ENCODE peak calls at places on chromosomes 1 and 21, in eight cellular contexts. One of them, this sample, is unnamed.

GRCh38 chr1:8302181-8302681 is 15.7 kb upstream of the SLC45A1 start:
- DNase-seq in body of pancreas: no peak
- DNase-seq in DND-41: no peak
- DNase-seq in neural progenitor cell: peak; percentile 34
- DNase-seq in mammary epithelial cell: no peak
- DNase-seq in fibroblast of the aortic adventitia: no peak
- DNase-seq in endothelial cell of umbilical vein: no peak
- DNase-seq in PC-3: no peak
- DNase-seq in this sample: no peak

GRCh38 chr1:178055779-178056471 is 38.0 kb upstream of the RASAL2 start:
- DNase-seq in DND-41: no peak
- DNase-seq in mammary epithelial cell: no peak
- DNase-seq in body of pancreas: no peak
- DNase-seq in PC-3: peak; percentile 54
- DNase-seq in endothelial cell of umbilical vein: no peak
- DNase-seq in fibroblast of the aortic adventitia: no peak
- DNase-seq in neural progenitor cell: peak; percentile 45
- DNase-seq in this sample: no peak

GRCh38 chr21:44931137-44931500 is 8.7 kb upstream of the SLX9 start:
- DNase-seq in endothelial cell of umbilical vein: no peak
- DNase-seq in body of pancreas: peak; percentile 32
- DNase-seq in fibroblast of the aortic adventitia: peak; percentile 64
- DNase-seq in DND-41: peak; percentile 88
- DNase-seq in neural progenitor cell: no peak
- DNase-seq in PC-3: peak; percentile 77
- DNase-seq in mammary epithelial cell: no peak
- DNase-seq in this sample: peak; percentile 64

GRCh38 chr1:225813250-225813964 is 3.5 kb downstream of the EPHX1 start:
- DNase-seq in mammary epithelial cell: no peak
- DNase-seq in neural progenitor cell: peak; percentile 37
- DNase-seq in PC-3: peak; percentile 20
- DNase-seq in endothelial cell of umbilical vein: peak; percentile 25
- DNase-seq in body of pancreas: peak; percentile 78
- DNase-seq in fibroblast of the aortic adventitia: peak; percentile 90
- DNase-seq in DND-41: no peak
- DNase-seq in this sample: peak; percentile 70

GRCh38 chr1:68174173-68175113 is 57.9 kb downstream of the WLS start:
- DNase-seq in body of pancreas: peak; percentile 83
- DNase-seq in PC-3: peak; percentile 85
- DNase-seq in DND-41: no peak
- DNase-seq in fibroblast of the aortic adventitia: peak; percentile 98
- DNase-seq in neural progenitor cell: peak; percentile 79
- DNase-seq in endothelial cell of umbilical vein: peak; percentile 98
- DNase-seq in mammary epithelial cell: peak; percentile 93
- DNase-seq in this sample: peak; percentile 96

GRCh38 chr1:183640193-183640592 is 4.6 kb upstream of the ARPC5 start:
- DNase-seq in endothelial cell of umbilical vein: no peak
- DNase-seq in body of pancreas: no peak
- DNase-seq in neural progenitor cell: no peak
- DNase-seq in DND-41: no peak
- DNase-seq in PC-3: no peak
- DNase-seq in fibroblast of the aortic adventitia: no peak
- DNase-seq in mammary epithelial cell: no peak
- DNase-seq in this sample: no peak

GRCh38 chr1:60994369-60994768 is 88.0 kb upstream of the NFIA start:
- DNase-seq in endothelial cell of umbilical vein: no peak
- DNase-seq in fibroblast of the aortic adventitia: no peak
- DNase-seq in body of pancreas: no peak
- DNase-seq in neural progenitor cell: no peak
- DNase-seq in PC-3: no peak
- DNase-seq in mammary epithelial cell: no peak
- DNase-seq in DND-41: no peak
- DNase-seq in this sample: no peak

GRCh38 chr21:33908760-33909159 is 6.8 kb downstream of the ATP5PO start:
- DNase-seq in neural progenitor cell: no peak
- DNase-seq in body of pancreas: no peak
- DNase-seq in mammary epithelial cell: no peak
- DNase-seq in PC-3: no peak
- DNase-seq in endothelial cell of umbilical vein: no peak
- DNase-seq in DND-41: no peak
- DNase-seq in fibroblast of the aortic adventitia: no peak
- DNase-seq in this sample: no peak

GRCh38 chr1:1170891-1171550 is 2.7 kb upstream of the TTLL10 start:
- DNase-seq in body of pancreas: no peak
- DNase-seq in fibroblast of the aortic adventitia: no peak
- DNase-seq in PC-3: no peak
- DNase-seq in endothelial cell of umbilical vein: no peak
- DNase-seq in mammary epithelial cell: no peak
- DNase-seq in DND-41: no peak
- DNase-seq in neural progenitor cell: peak; percentile 5
- DNase-seq in this sample: no peak

GRCh38 chr21:27134513-27134912 is 167.6 kb upstream of the ADAMTS5 start:
- DNase-seq in neural progenitor cell: no peak
- DNase-seq in PC-3: no peak
- DNase-seq in mammary epithelial cell: peak; percentile 2
- DNase-seq in endothelial cell of umbilical vein: no peak
- DNase-seq in body of pancreas: no peak
- DNase-seq in fibroblast of the aortic adventitia: no peak
- DNase-seq in DND-41: peak; percentile 6
- DNase-seq in this sample: peak; percentile 4

GRCh38 chr1:218304281-218305039 is 19.4 kb downstream of the RRP15 start:
- DNase-seq in mammary epithelial cell: peak; percentile 5
- DNase-seq in neural progenitor cell: peak; percentile 32
- DNase-seq in body of pancreas: no peak
- DNase-seq in endothelial cell of umbilical vein: no peak
- DNase-seq in DND-41: no peak
- DNase-seq in fibroblast of the aortic adventitia: peak; percentile 29
- DNase-seq in PC-3: no peak
- DNase-seq in this sample: peak; percentile 49

GRCh38 chr1:13930151-13930550 is 230.2 kb downstream of the PRDM2 start:
- DNase-seq in neural progenitor cell: peak; percentile 21
- DNase-seq in DND-41: peak; percentile 47
- DNase-seq in mammary epithelial cell: no peak
- DNase-seq in endothelial cell of umbilical vein: no peak
- DNase-seq in PC-3: peak; percentile 27
- DNase-seq in body of pancreas: peak; percentile 4
- DNase-seq in fibroblast of the aortic adventitia: no peak
- DNase-seq in this sample: peak; percentile 8

GRCh38 chr1:231557898-231558710 is 29.6 kb downstream of the TSNAX start:
- DNase-seq in mammary epithelial cell: no peak
- DNase-seq in body of pancreas: no peak
- DNase-seq in neural progenitor cell: no peak
- DNase-seq in fibroblast of the aortic adventitia: peak; percentile 8
- DNase-seq in DND-41: no peak
- DNase-seq in PC-3: peak; percentile 22
- DNase-seq in endothelial cell of umbilical vein: peak; percentile 26
- DNase-seq in this sample: peak; percentile 14

GRCh38 chr1:203103201-203103600 is 17.4 kb upstream of the MYOG start:
- DNase-seq in body of pancreas: no peak
- DNase-seq in fibroblast of the aortic adventitia: no peak
- DNase-seq in neural progenitor cell: no peak
- DNase-seq in DND-41: no peak
- DNase-seq in endothelial cell of umbilical vein: no peak
- DNase-seq in PC-3: no peak
- DNase-seq in mammary epithelial cell: no peak
- DNase-seq in this sample: no peak

GRCh38 chr1:1013922-1014617 is 773 bp downstream of the ISG15 start:
- DNase-seq in mammary epithelial cell: no peak
- DNase-seq in fibroblast of the aortic adventitia: no peak
- DNase-seq in DND-41: peak; percentile 86
- DNase-seq in body of pancreas: peak; percentile 8
- DNase-seq in endothelial cell of umbilical vein: no peak
- DNase-seq in neural progenitor cell: peak; percentile 62
- DNase-seq in PC-3: peak; percentile 69
- DNase-seq in this sample: no peak

GRCh38 chr1:182054698-182055326 is 6.7 kb downstream of the ZNF648 start:
- DNase-seq in neural progenitor cell: peak; percentile 87
- DNase-seq in PC-3: peak; percentile 59
- DNase-seq in endothelial cell of umbilical vein: peak; percentile 15
- DNase-seq in mammary epithelial cell: peak; percentile 38
- DNase-seq in fibroblast of the aortic adventitia: peak; percentile 9
- DNase-seq in DND-41: peak; percentile 68
- DNase-seq in body of pancreas: peak; percentile 50
- DNase-seq in this sample: no peak

GRCh38 chr1:25167269-25168192 is 64.8 kb downstream of the SYF2 start:
- DNase-seq in body of pancreas: peak; percentile 5
- DNase-seq in mammary epithelial cell: peak; percentile 89
- DNase-seq in endothelial cell of umbilical vein: no peak
- DNase-seq in fibroblast of the aortic adventitia: no peak
- DNase-seq in DND-41: peak; percentile 42
- DNase-seq in neural progenitor cell: no peak
- DNase-seq in PC-3: peak; percentile 64
- DNase-seq in this sample: no peak

GRCh38 chr1:109815809-109816791 is 52.4 kb upstream of the EPS8L3 start:
- DNase-seq in neural progenitor cell: no peak
- DNase-seq in DND-41: peak; percentile 40
- DNase-seq in body of pancreas: peak; percentile 50
- DNase-seq in mammary epithelial cell: no peak
- DNase-seq in PC-3: no peak
- DNase-seq in fibroblast of the aortic adventitia: peak; percentile 75
- DNase-seq in endothelial cell of umbilical vein: no peak
- DNase-seq in this sample: no peak

GRCh38 chr1:110673197-110673701 is 1.5 kb downstream of the KCNA3 start:
- DNase-seq in PC-3: no peak
- DNase-seq in body of pancreas: no peak
- DNase-seq in fibroblast of the aortic adventitia: no peak
- DNase-seq in DND-41: peak; percentile 10
- DNase-seq in neural progenitor cell: no peak
- DNase-seq in endothelial cell of umbilical vein: no peak
- DNase-seq in mammary epithelial cell: no peak
- DNase-seq in this sample: no peak

GRCh38 chr21:39441502-39442475 is 3.8 kb downstream of the LCA5L start:
- DNase-seq in PC-3: peak; percentile 68
- DNase-seq in neural progenitor cell: peak; percentile 59
- DNase-seq in DND-41: peak; percentile 46
- DNase-seq in fibroblast of the aortic adventitia: peak; percentile 66
- DNase-seq in endothelial cell of umbilical vein: peak; percentile 47
- DNase-seq in mammary epithelial cell: peak; percentile 34
- DNase-seq in body of pancreas: peak; percentile 40
- DNase-seq in this sample: peak; percentile 70

DNA sequence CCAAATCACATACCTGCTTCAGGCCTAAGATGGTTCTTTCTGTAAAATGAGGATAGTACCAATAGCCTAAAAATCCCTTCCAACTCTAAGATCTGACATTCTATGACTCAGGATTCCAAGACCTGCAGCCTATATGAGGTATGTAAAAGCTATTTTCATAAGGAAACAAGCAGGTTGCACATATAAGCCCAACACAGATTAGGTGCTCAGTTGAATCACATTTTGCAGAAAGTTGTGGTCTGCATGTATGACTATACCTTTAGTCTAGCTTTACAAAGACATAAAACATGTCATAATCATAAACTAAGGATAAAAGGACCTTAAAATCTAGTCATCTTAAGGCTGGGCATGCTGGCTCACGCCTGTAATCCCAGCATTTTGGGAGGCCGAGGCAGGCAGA is 7.3 kb downstream of the KTI12 start:
- DNase-seq in PC-3: no peak
- DNase-seq in mammary epithelial cell: peak; percentile 8
- DNase-seq in fibroblast of the aortic adventitia: no peak
- DNase-seq in neural progenitor cell: no peak
- DNase-seq in endothelial cell of umbilical vein: no peak
- DNase-seq in DND-41: no peak
- DNase-seq in body of pancreas: no peak
- DNase-seq in this sample: no peak
- TF ChIP-seq CTCF in PC-3: no peak
- TF ChIP-seq CTCF in mammary epithelial cell: no peak
- TF ChIP-seq CTCF in fibroblast of the aortic adventitia: no peak
- TF ChIP-seq CTCF in neural progenitor cell: no peak
- TF ChIP-seq CTCF in endothelial cell of umbilical vein: no peak
- TF ChIP-seq CTCF in DND-41: no peak
- TF ChIP-seq CTCF in body of pancreas: no peak
- TF ChIP-seq CTCF in this sample: no peak

DNA sequence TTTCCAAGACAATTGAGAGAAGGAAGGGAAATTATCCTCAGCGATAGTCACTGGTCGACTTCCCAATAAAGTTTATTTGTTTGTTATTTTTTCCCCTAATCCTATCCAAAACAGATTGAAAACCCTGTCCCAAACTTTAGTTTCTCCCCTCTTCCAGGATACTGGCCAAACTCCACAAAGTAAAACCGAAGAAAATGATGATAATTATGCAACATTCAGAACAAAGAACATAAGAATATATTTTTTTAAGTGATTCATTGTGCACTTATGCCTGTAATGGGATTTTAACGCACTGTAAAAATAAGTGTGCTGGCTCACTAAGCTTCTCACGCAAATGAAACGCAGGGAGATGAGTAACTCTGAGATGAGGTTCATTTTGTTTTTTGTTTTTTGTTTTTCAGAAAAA is 6.0 kb downstream of the GLIS1 start:
- DNase-seq in neural progenitor cell: no peak
- DNase-seq in endothelial cell of umbilical vein: no peak
- DNase-seq in PC-3: peak; percentile 81
- DNase-seq in body of pancreas: no peak
- DNase-seq in mammary epithelial cell: peak; percentile 24
- DNase-seq in DND-41: no peak
- DNase-seq in fibroblast of the aortic adventitia: peak; percentile 93
- DNase-seq in this sample: peak; percentile 84
- H3K4me3 ChIP-seq in neural progenitor cell: no peak overlapping the region
- H3K4me3 ChIP-seq in endothelial cell of umbilical vein: no peak overlapping the region
- H3K4me3 ChIP-seq in PC-3: peak overlapping the region; percentile 54
- H3K4me3 ChIP-seq in body of pancreas: no peak overlapping the region
- H3K4me3 ChIP-seq in mammary epithelial cell: no peak overlapping the region
- H3K4me3 ChIP-seq in DND-41: no peak overlapping the region
- H3K4me3 ChIP-seq in fibroblast of the aortic adventitia: peak overlapping the region; percentile 25
- H3K4me3 ChIP-seq in this sample: peak overlapping the region; percentile 27

DNA sequence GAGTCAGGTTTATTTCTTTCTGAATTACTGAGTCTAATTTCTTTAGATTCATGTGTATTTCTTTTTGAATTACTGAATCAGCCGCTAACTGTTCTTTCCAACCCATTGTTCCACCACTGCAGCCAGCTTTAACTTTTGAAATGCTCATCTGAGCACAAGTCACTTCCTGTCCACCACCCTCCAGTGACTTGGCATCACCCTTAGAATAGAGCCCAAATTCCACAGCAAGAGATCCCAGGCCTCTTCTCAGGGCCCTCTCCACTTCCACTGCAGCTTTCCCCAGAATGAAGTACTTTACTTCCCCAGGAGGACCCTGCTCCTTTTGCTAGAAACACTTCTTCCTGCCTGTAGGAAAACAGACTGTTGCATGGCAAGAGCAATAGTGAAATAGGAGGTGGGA is 56.3 kb upstream of the ADAR start:
- DNase-seq in endothelial cell of umbilical vein: no peak
- DNase-seq in body of pancreas: no peak
- DNase-seq in mammary epithelial cell: no peak
- DNase-seq in PC-3: no peak
- DNase-seq in DND-41: no peak
- DNase-seq in neural progenitor cell: no peak
- DNase-seq in fibroblast of the aortic adventitia: peak; percentile 4
- DNase-seq in this sample: no peak
- TF ChIP-seq CTCF in endothelial cell of umbilical vein: no peak
- TF ChIP-seq CTCF in body of pancreas: no peak
- TF ChIP-seq CTCF in mammary epithelial cell: no peak
- TF ChIP-seq CTCF in PC-3: no peak
- TF ChIP-seq CTCF in DND-41: no peak
- TF ChIP-seq CTCF in neural progenitor cell: no peak
- TF ChIP-seq CTCF in fibroblast of the aortic adventitia: no peak
- TF ChIP-seq CTCF in this sample: no peak

DNA sequence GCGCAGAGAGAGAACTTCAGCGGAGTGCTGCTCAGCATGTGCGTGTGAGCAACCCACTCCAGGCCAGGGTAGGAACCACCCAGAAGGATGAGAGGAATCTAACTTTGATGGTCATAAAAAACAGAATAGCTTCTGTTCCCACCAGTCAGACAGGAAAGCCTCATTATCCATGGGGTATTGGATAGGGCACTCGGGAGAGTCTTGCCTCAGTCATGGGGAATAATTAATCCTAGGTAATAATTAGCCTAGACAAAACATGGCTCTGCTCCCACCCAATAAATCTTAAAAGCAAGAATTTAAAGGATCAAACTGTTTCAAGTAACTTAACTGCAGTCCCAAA is 35.3 kb downstream of the LDLRAD1 start:
- DNase-seq in neural progenitor cell: no peak
- DNase-seq in body of pancreas: no peak
- DNase-seq in endothelial cell of umbilical vein: no peak
- DNase-seq in mammary epithelial cell: no peak
- DNase-seq in fibroblast of the aortic adventitia: no peak
- DNase-seq in PC-3: no peak
- DNase-seq in DND-41: no peak
- DNase-seq in this sample: no peak
- H3K4me3 ChIP-seq in neural progenitor cell: peak overlapping the region; percentile 23
- H3K4me3 ChIP-seq in body of pancreas: peak overlapping the region; percentile 8
- H3K4me3 ChIP-seq in endothelial cell of umbilical vein: no peak overlapping the region
- H3K4me3 ChIP-seq in mammary epithelial cell: peak overlapping the region; percentile 3
- H3K4me3 ChIP-seq in fibroblast of the aortic adventitia: peak overlapping the region; percentile 31
- H3K4me3 ChIP-seq in PC-3: peak overlapping the region; percentile 30
- H3K4me3 ChIP-seq in DND-41: no peak overlapping the region
- H3K4me3 ChIP-seq in this sample: peak overlapping the region; percentile 28